ENCODE peak calls at places on chromosomes 6 and 20, in six cellular contexts. Y is OCI-LY7; R is H1; B is PC-9; G is CD4-positive, alpha-beta T cell; O is GM12865. P is an unnamed sample.

GRCh38 chr6:134447883-134448387 is 130.0 kb upstream of the SGK1 start:
- DNase-seq in Y (no peak), R (no peak), B (no peak), G (no peak), O (no peak), P (peak)

GRCh38 chr6:26104457-26105108 is 17.4 kb downstream of the HFE start:
- DNase-seq in Y (peak), R (no peak), B (no peak), G (no peak), O (peak), P (no peak)

GRCh38 chr6:1569377-1569776 is 40.3 kb upstream of the FOXC1 start:
- DNase-seq in Y (no peak), R (no peak), B (no peak), G (no peak), O (no peak), P (no peak)

GRCh38 chr20:38888059-38888831 is 38.0 kb upstream of the FAM83D start:
- DNase-seq in Y (no peak), R (no peak), B (no peak), G (no peak), O (no peak), P (no peak)

GRCh38 chr6:137697267-137697938 is 169.7 kb upstream of the TNFAIP3 start:
- DNase-seq in Y (no peak), R (no peak), B (peak), G (no peak), O (peak), P (no peak)

GRCh38 chr6:41191569-41191968 is 9.4 kb downstream of the TREML2 start:
- DNase-seq in Y (peak), R (no peak), B (no peak), G (no peak), O (peak), P (no peak)

GRCh38 chr20:60729119-60729900 is 522.8 kb upstream of the CDH4 start:
- DNase-seq in Y (no peak), R (no peak), B (no peak), G (no peak), O (no peak), P (no peak)

GRCh38 chr6:8731874-8732273 is 296.5 kb upstream of the SLC35B3 start:
- DNase-seq in Y (no peak), R (no peak), B (no peak), G (no peak), O (peak), P (no peak)

GRCh38 chr20:23100021-23100753 is 14.1 kb upstream of the CD93 start:
- DNase-seq in Y (no peak), R (no peak), B (peak), G (no peak), O (no peak), P (no peak)

GRCh38 chr20:62069741-62070216 is 4.1 kb upstream of the TAF4 start:
- DNase-seq in Y (no peak), R (no peak), B (no peak), G (no peak), O (no peak), P (no peak)

GRCh38 chr20:52484438-52484837 is 292.9 kb upstream of the ZFP64 start:
- DNase-seq in Y (no peak), R (no peak), B (no peak), G (no peak), O (no peak), P (peak)

GRCh38 chr6:30814137-30815084 is 69.9 kb upstream of the DDR1 start:
- DNase-seq in Y (no peak), R (no peak), B (peak), G (no peak), O (peak), P (no peak)

GRCh38 chr6:87918461-87918941 is 129.1 kb upstream of the SPACA1 start:
- DNase-seq in Y (peak), R (no peak), B (no peak), G (no peak), O (no peak), P (no peak)

DNA sequence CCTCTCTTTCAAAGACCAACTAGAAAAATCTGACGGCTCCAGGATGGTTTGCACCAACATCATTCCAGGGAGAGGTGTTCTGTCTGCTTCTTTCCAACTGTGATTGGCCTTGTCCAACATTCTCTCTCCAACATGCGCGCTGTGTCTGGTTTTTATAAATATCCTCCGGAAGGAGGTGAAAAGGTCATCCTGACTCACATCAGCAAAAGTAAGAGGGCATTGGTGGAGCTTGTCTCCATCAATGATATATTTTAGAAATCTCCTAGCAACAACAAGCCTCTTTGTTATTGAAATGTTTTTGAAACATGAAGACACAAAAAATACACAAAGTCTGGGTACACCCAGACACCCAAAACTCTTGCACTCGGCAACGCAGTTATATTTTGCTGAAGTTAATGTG is 475.3 kb upstream of the JARID2 start:
- DNase-seq in Y (no peak), R (no peak), B (no peak), G (no peak), O (no peak), P (peak)
- TF ChIP-seq CTCF in Y (no peak), R (no peak), B (no peak), G (no peak), O (no peak), P (no peak)

GRCh38 chr6:27565839-27566779 is 93.2 kb upstream of the ZNF184 start:
- DNase-seq in Y (no peak), R (no peak), B (no peak), G (no peak), O (peak), P (no peak)
- TF ChIP-seq CTCF in Y (no peak), R (no peak), B (no peak), G (no peak), O (peak), P (no peak)

GRCh38 chr6:16803294-16804006 is 42.2 kb upstream of the ATXN1 start:
- DNase-seq in Y (no peak), R (peak), B (no peak), G (no peak), O (no peak), P (no peak)
- TF ChIP-seq CTCF in Y (no peak), R (no peak), B (no peak), G (no peak), O (no peak), P (no peak)

GRCh38 chr20:41411458-41411857 is 44.8 kb upstream of the EMILIN3 start:
- DNase-seq in Y (peak), R (no peak), B (no peak), G (no peak), O (peak), P (peak)
- TF ChIP-seq CTCF in Y (peak), R (no peak), B (peak), G (peak), O (no peak), P (peak)

GRCh38 chr6:159108438-159108985 is 60.7 kb upstream of the FNDC1 start:
- DNase-seq in Y (no peak), R (no peak), B (no peak), G (no peak), O (no peak), P (no peak)

GRCh38 chr6:159110013-159110412 is 59.2 kb upstream of the FNDC1 start:
- DNase-seq in Y (peak), R (no peak), B (no peak), G (no peak), O (peak), P (no peak)

GRCh38 chr6:159110748-159111147 is 58.5 kb upstream of the FNDC1 start:
- DNase-seq in Y (peak), R (no peak), B (no peak), G (no peak), O (no peak), P (no peak)

GRCh38 chr6:159107451-159108260 is 61.5 kb upstream of the FNDC1 start:
- DNase-seq in Y (peak), R (no peak), B (no peak), G (peak), O (peak), P (no peak)

GRCh38 chr6:159109391-159109790 is 59.8 kb upstream of the FNDC1 start:
- DNase-seq in Y (no peak), R (no peak), B (no peak), G (no peak), O (no peak), P (no peak)
- TF ChIP-seq CTCF in Y (no peak), R (no peak), B (no peak), G (no peak), O (no peak), P (no peak)

DNA sequence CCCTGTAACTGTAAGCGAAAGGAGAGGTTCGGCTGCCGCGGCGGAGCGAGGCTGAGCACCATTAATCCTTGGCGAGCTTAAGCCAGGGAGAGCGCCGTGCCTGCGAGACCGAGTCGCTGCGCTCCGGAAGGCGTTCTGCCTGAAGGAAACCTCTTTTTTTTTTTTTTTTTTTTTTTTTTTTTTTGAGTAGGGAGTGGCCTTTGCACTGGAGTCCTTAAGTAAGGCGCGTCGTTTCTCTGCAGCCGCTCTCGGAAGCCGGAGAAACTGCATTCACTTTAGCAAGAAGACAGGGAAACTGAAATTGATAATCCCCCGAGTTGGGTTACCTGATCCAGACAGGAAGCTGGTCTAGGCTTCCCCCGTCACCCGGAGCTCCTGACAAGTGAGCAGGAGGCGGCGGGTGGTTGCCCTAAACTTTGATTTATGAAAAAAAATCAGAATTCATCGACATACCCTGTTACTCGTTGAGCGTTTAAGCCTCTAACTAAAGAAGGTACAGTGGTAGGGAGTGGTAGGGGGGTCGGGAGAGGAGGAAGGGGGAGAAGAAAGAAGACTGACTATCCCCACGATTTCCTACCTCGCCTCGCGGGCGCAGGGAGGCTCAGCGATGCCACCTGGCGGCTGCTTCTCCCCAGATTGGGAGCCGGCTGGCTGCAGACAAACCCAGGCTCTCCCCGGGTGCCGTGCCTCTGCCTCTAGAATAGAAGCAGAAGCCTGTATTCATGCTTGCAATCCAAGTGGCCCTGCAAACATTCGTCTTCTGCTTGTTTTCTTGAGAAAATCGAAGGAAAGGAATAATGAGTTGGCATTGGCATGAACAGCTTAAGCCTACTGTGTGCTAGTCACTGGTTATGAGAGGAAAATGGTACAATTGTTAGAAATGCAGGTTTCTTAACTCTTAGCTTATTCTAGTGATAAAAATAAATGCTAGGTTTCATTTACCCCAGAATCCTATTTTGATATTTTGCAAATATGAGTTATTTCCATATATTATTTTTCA is 4.4 kb upstream of the SOX4 start:
- DNase-seq in Y (peak), R (no peak), B (peak), G (peak), O (peak), P (no peak)
- TF ChIP-seq CTCF in Y (peak), R (peak), B (peak), G (peak), O (peak), P (peak)

GRCh38 chr6:57267586-57268293 is 45.6 kb upstream of the RAB23 start:
- DNase-seq in Y (peak), R (no peak), B (peak), G (peak), O (peak), P (peak)
- TF ChIP-seq CTCF in Y (peak), R (no peak), B (peak), G (peak), O (peak), P (peak)

P was measured in AG09319.